ENCODE peak calls at places on chromosome 20, in six cellular contexts. Q is mucosa of descending colon, R is esophagus squamous epithelium, Y is upper lobe of right lung, A is NB4, W is upper lobe of left lung. B is an unnamed sample.
A peak's percentile ranks its signal among the peaks of the same experiment; 100 is the strongest.

GRCh38 chr20:57746201-57746600 is 36.4 kb upstream of the PMEPA1 start:
- DNase-seq in Q (no peak), R (no peak), Y (no peak), A (no peak), W (peak; percentile 43), B (no peak)

GRCh38 chr20:5885866-5886265 is 64.5 kb downstream of the TRMT6 start:
- DNase-seq in Q (no peak), R (no peak), Y (no peak), A (no peak), W (no peak), B (no peak)

GRCh38 chr20:64110411-64111068 is 3.2 kb upstream of the NPBWR2 start:
- DNase-seq in Q (no peak), R (no peak), Y (peak; percentile 52), A (no peak), W (no peak), B (no peak)

GRCh38 chr20:51376121-51376520 is 166.4 kb downstream of the NFATC2 start:
- DNase-seq in Q (no peak), R (no peak), Y (no peak), A (no peak), W (no peak), B (no peak)

GRCh38 chr20:44141873-44142272 is 45.1 kb downstream of the JPH2 start:
- DNase-seq in Q (no peak), R (no peak), Y (no peak), A (no peak), W (no peak), B (no peak)

GRCh38 chr20:24098886-24099285 is 110.3 kb upstream of the GGTLC1 start:
- DNase-seq in Q (no peak), R (no peak), Y (no peak), A (no peak), W (no peak), B (no peak)

GRCh38 chr20:40663991-40664880 is 24.8 kb downstream of the MAFB start:
- DNase-seq in Q (no peak), R (no peak), Y (peak; percentile 88), A (no peak), W (peak; percentile 56), B (peak; percentile 54)

GRCh38 chr20:16864069-16864468 is 115.9 kb downstream of the OTOR start:
- DNase-seq in Q (no peak), R (no peak), Y (no peak), A (peak; percentile 75), W (no peak), B (no peak)

GRCh38 chr20:3710027-3710426 is 2.4 kb downstream of the SIGLEC1 start:
- DNase-seq in Q (no peak), R (no peak), Y (peak; percentile 66), A (peak; percentile 34), W (no peak), B (no peak)

GRCh38 chr20:44471481-44471882 is 4.2 kb upstream of the TTPAL start:
- DNase-seq in Q (no peak), R (no peak), Y (no peak), A (peak; percentile 25), W (no peak), B (no peak)

GRCh38 chr20:38888059-38888831 is 38.0 kb upstream of the FAM83D start:
- DNase-seq in Q (no peak), R (no peak), Y (peak; percentile 54), A (no peak), W (no peak), B (no peak)

GRCh38 chr20:17556842-17557674 is 12.8 kb upstream of the DSTN start:
- DNase-seq in Q (peak; percentile 75), R (no peak), Y (peak; percentile 75), A (no peak), W (peak; percentile 47), B (no peak)

GRCh38 chr20:57166568-57167291 is 99.7 kb downstream of the BMP7 start:
- DNase-seq in Q (no peak), R (no peak), Y (no peak), A (no peak), W (no peak), B (no peak)

GRCh38 chr20:63833776-63834544 is 2.9 kb upstream of the ZBTB46 start:
- DNase-seq in Q (no peak), R (no peak), Y (no peak), A (peak; percentile 1), W (no peak), B (no peak)

GRCh38 chr20:14581731-14582130 is 244.3 kb upstream of the FLRT3 start:
- DNase-seq in Q (no peak), R (no peak), Y (no peak), A (no peak), W (no peak), B (no peak)

GRCh38 chr20:25418779-25419178 is 11.3 kb downstream of the GINS1 start:
- DNase-seq in Q (no peak), R (no peak), Y (no peak), A (no peak), W (no peak), B (no peak)

GRCh38 chr20:13333793-13334192 is 112.7 kb downstream of the ISM1 start:
- DNase-seq in Q (no peak), R (no peak), Y (no peak), A (no peak), W (no peak), B (no peak)

GRCh38 chr20:8363970-8364733 is 232.1 kb downstream of the PLCB1 start:
- DNase-seq in Q (no peak), R (no peak), Y (no peak), A (no peak), W (no peak), B (no peak)

GRCh38 chr20:8360035-8360434 is 228.0 kb downstream of the PLCB1 start:
- DNase-seq in Q (no peak), R (no peak), Y (no peak), A (no peak), W (no peak), B (no peak)

GRCh38 chr20:8361779-8362178 is 229.7 kb downstream of the PLCB1 start:
- DNase-seq in Q (no peak), R (no peak), Y (no peak), A (no peak), W (no peak), B (no peak)

GRCh38 chr20:8362457-8362856 is 230.4 kb downstream of the PLCB1 start:
- DNase-seq in Q (no peak), R (no peak), Y (no peak), A (peak; percentile 15), W (no peak), B (no peak)

DNA sequence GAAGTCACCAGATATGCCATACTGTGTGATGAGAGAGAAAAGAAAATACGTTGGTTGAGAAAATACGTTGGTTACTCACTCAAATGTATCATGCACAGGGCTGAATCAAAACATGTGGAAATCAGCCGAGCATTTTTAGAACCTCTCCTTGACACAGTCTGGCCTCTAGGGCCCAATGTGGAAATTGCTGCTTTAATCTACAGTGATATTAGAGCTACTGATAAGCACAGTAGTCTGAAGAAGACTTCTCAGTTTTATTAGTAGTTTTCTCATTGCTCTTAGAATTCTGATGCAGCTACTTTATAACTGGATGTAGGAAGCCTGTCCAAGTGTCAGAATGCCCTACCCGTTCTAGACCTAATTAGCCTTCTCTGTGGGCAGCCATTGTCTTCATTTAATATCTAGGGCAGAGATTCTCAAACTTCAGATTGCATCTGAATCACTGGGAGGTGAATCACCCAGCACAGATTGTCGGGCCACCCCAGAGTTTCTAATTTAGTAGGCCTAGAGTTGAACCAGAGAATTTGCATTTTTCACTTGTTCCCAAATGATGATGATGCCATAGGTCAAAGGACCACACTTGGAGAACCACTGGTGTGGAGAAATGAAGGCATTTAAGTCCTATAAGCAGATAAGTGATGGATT is 229.1 kb downstream of the PLCB1 start:
- DNase-seq in Q (no peak), R (no peak), Y (no peak), A (peak; percentile 9), W (no peak), B (no peak)
- TF ChIP-seq CTCF in Q (no peak), R (no peak), Y (no peak), A (peak; percentile 6), W (no peak), B (no peak)

GRCh38 chr20:37566590-37567330 is 39.1 kb upstream of the BLCAP start:
- DNase-seq in Q (no peak), R (no peak), Y (no peak), A (no peak), W (no peak), B (no peak)
- TF ChIP-seq CTCF in Q (no peak), R (no peak), Y (no peak), A (no peak), W (no peak), B (no peak)

GRCh38 chr20:47303736-47304135 is 52.8 kb downstream of the ZMYND8 start:
- DNase-seq in Q (no peak), R (no peak), Y (peak; percentile 35), A (no peak), W (no peak), B (no peak)

GRCh38 chr20:47306095-47306494 is 50.4 kb downstream of the ZMYND8 start:
- DNase-seq in Q (no peak), R (no peak), Y (no peak), A (no peak), W (no peak), B (no peak)

GRCh38 chr20:47305667-47306066 is 50.8 kb downstream of the ZMYND8 start:
- DNase-seq in Q (no peak), R (no peak), Y (no peak), A (no peak), W (no peak), B (no peak)

GRCh38 chr20:47306755-47307370 is 49.6 kb downstream of the ZMYND8 start:
- DNase-seq in Q (no peak), R (no peak), Y (no peak), A (no peak), W (no peak), B (no peak)

GRCh38 chr20:47304287-47304686 is 52.2 kb downstream of the ZMYND8 start:
- DNase-seq in Q (no peak), R (no peak), Y (peak; percentile 19), A (no peak), W (no peak), B (no peak)
- TF ChIP-seq CTCF in Q (no peak), R (no peak), Y (peak; percentile 7), A (no peak), W (no peak), B (no peak)

GRCh38 chr20:46251211-46251673 is 57.1 kb downstream of the CDH22 start:
- DNase-seq in Q (no peak), R (no peak), Y (no peak), A (no peak), W (peak; percentile 75), B (peak; percentile 21)

GRCh38 chr20:46255440-46256104 is 52.7 kb downstream of the CDH22 start:
- DNase-seq in Q (peak; percentile 94), R (no peak), Y (peak; percentile 88), A (no peak), W (no peak), B (no peak)

GRCh38 chr20:46252352-46253091 is 55.8 kb downstream of the CDH22 start:
- DNase-seq in Q (no peak), R (no peak), Y (no peak), A (no peak), W (no peak), B (no peak)

GRCh38 chr20:46250772-46251171 is 57.5 kb downstream of the CDH22 start:
- DNase-seq in Q (no peak), R (no peak), Y (no peak), A (no peak), W (no peak), B (no peak)

GRCh38 chr20:46253391-46253790 is 54.9 kb downstream of the CDH22 start:
- DNase-seq in Q (no peak), R (no peak), Y (no peak), A (peak; percentile 34), W (no peak), B (no peak)
- TF ChIP-seq CTCF in Q (no peak), R (no peak), Y (no peak), A (peak; percentile 26), W (no peak), B (no peak)

B was measured in progenitor cell of endocrine pancreas.